ENCODE peak calls at places on chromosomes 5 and 9, in six cellular contexts. U, O, G, L, F and Q are unnamed samples.

GRCh38 chr9:35518212-35518917 is 28.5 kb downstream of the RUSC2 start:
- DNase-seq in L (peak; percentile 81), U (peak; percentile 96), G (peak; percentile 94), F (peak; percentile 82), O (peak; percentile 64), Q (peak; percentile 99)

GRCh38 chr5:132790201-132790870 is 13.3 kb upstream of the SEPTIN8 start:
- DNase-seq in G (no peak), F (no peak), O (no peak), U (no peak), L (no peak), Q (peak; percentile 45)

GRCh38 chr5:79487251-79487650 is 26.7 kb downstream of the HOMER1 start:
- DNase-seq in F (no peak), O (no peak), L (no peak), U (peak; percentile 86), G (no peak), Q (no peak)

GRCh38 chr9:3989915-3990314 is 310.0 kb downstream of the GLIS3 start:
- DNase-seq in L (peak; percentile 20), F (no peak), G (no peak), O (no peak), U (no peak), Q (no peak)

GRCh38 chr5:43728581-43728980 is 125.6 kb downstream of the NNT start:
- DNase-seq in L (no peak), G (no peak), F (no peak), O (no peak), U (no peak), Q (no peak)

GRCh38 chr9:70410368-70410767 is 4.1 kb downstream of the KLF9 start:
- DNase-seq in F (no peak), G (peak; percentile 65), L (peak; percentile 70), U (no peak), O (no peak), Q (no peak)

GRCh38 chr5:32444946-32445758 is 612 bp upstream of the ZFR start:
- DNase-seq in F (no peak), U (no peak), L (no peak), G (peak; percentile 4), O (peak; percentile 11), Q (no peak)

GRCh38 chr5:109141499-109142200 is 268.1 kb downstream of the PJA2 start:
- DNase-seq in O (no peak), U (peak; percentile 0), L (peak; percentile 14), G (peak; percentile 66), F (peak; percentile 27), Q (peak; percentile 40)

GRCh38 chr9:125140576-125140975 is 2.8 kb downstream of the SCAI start:
- DNase-seq in U (no peak), G (no peak), L (no peak), F (no peak), O (no peak), Q (no peak)

GRCh38 chr5:69503144-69503488 is 10.5 kb downstream of the OCLN start:
- DNase-seq in L (no peak), G (no peak), F (no peak), O (no peak), U (no peak), Q (no peak)

GRCh38 chr9:105346273-105346672 is 101.6 kb upstream of the FSD1L start:
- DNase-seq in O (no peak), L (no peak), G (no peak), F (no peak), U (no peak), Q (no peak)

GRCh38 chr9:34085581-34086500 is 37.2 kb upstream of the UBAP2 start:
- DNase-seq in L (no peak), O (no peak), F (no peak), U (no peak), G (peak; percentile 30), Q (no peak)

GRCh38 chr5:372911-373709 is 51.6 kb downstream of the AHRR start:
- DNase-seq in F (peak; percentile 46), O (no peak), L (peak; percentile 63), U (no peak), G (no peak), Q (no peak)

GRCh38 chr5:151787817-151788216 is 16.1 kb downstream of the G3BP1 start:
- DNase-seq in G (no peak), L (no peak), U (no peak), F (no peak), O (no peak), Q (no peak)

GRCh38 chr5:17312358-17312757 is 94.9 kb downstream of the BASP1 start:
- DNase-seq in G (no peak), L (no peak), O (no peak), F (no peak), U (peak; percentile 56), Q (no peak)

GRCh38 chr9:36559036-36559695 is 13.5 kb upstream of the MELK start:
- DNase-seq in F (peak; percentile 68), O (no peak), U (peak; percentile 92), G (peak; percentile 55), L (peak; percentile 65), Q (peak; percentile 38)

GRCh38 chr5:159017787-159018186 is 81.9 kb downstream of the EBF1 start:
- DNase-seq in U (no peak), G (peak; percentile 75), L (peak; percentile 80), O (no peak), F (peak; percentile 66), Q (peak; percentile 37)

GRCh38 chr5:1436681-1437080 is 8.6 kb downstream of the SLC6A3 start:
- DNase-seq in U (no peak), G (no peak), O (no peak), F (no peak), L (no peak), Q (no peak)

GRCh38 chr9:126367646-126368419 is 41.2 kb downstream of the MVB12B start:
- DNase-seq in U (no peak), F (no peak), L (no peak), G (no peak), O (no peak), Q (no peak)

GRCh38 chr5:135174315-135175096 is 140.5 kb upstream of the PITX1 start:
- DNase-seq in U (peak; percentile 74), O (no peak), L (peak; percentile 31), G (peak; percentile 24), F (peak; percentile 78), Q (peak; percentile 90)

GRCh38 chr5:33997331-33997983 is 10.4 kb downstream of the AMACR start:
- DNase-seq in F (peak; percentile 41), O (no peak), L (peak; percentile 67), U (peak; percentile 71), G (peak; percentile 88), Q (peak; percentile 71)

GRCh38 chr9:119701651-119702050 is 332.4 kb upstream of the BRINP1 start:
- DNase-seq in L (no peak), O (no peak), F (no peak), G (no peak), U (no peak), Q (no peak)

GRCh38 chr5:98365126-98365525 is 408.3 kb upstream of the RGMB start:
- DNase-seq in U (no peak), L (no peak), O (no peak), G (no peak), F (no peak), Q (no peak)

GRCh38 chr9:112327718-112328450 is 5.5 kb downstream of the PTBP3 start:
- DNase-seq in O (no peak), U (peak; percentile 67), L (no peak), G (no peak), F (no peak), Q (no peak)

GRCh38 chr5:147853372-147853987 is 22.0 kb upstream of the SPINK1 start:
- DNase-seq in G (no peak), U (no peak), L (no peak), F (no peak), O (no peak), Q (no peak)

GRCh38 chr5:147856801-147857200 is 21.7 kb upstream of the SCGB3A2 start:
- DNase-seq in F (no peak), O (no peak), G (no peak), L (no peak), U (no peak), Q (no peak)

GRCh38 chr5:147855774-147856069 is 22.8 kb upstream of the SCGB3A2 start:
- DNase-seq in U (no peak), G (no peak), F (no peak), O (no peak), L (no peak), Q (no peak)

GRCh38 chr5:147854331-147854730 is 22.9 kb upstream of the SPINK1 start:
- DNase-seq in G (no peak), U (no peak), F (no peak), O (no peak), L (no peak), Q (no peak)

DNA sequence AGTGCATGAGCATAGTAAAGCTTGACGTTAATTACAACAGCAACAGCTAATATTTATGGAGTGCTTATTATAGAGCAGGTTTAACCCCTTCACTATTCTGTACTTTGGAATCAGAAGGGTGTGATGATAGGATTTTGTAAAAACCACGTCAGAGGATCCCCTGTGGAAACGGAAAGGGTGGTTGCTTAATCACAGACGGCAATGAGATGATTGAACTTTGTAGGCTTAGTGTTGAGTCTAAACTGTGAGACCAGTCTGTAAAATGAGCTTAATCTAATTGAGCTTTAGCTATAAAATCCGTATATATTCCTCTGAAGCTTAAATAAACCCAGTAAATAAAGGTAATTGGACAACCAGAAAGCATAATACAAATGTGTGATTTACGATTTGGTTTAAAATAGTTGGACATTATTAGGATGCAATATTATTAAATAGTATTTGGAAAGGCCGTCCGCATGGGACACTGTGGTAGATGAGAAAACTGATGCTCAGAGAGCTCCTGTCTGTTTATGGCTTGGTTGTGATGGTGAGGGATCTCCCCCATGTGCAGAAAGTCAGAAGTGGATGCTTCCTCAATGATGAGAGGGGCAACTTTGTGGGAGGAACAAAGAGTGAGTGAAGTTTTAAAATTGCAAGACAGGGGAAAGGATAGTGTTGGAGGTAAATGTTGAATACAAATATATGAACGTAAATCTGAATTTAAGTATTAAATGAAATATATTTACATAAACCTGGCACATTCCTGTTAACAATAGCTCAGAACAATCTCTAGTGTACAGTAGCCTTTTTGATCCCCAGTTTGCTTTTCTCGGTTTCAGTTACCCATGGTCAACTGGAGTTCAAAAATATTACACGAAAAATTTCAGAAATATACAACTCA is 23.4 kb upstream of the SCGB3A2 start:
- DNase-seq in L (no peak), U (no peak), O (no peak), F (no peak), G (no peak), Q (no peak)
- H2AK5ac ChIP-seq in L (no peak overlapping the region), U (no peak overlapping the region), O (no peak overlapping the region), F (no peak overlapping the region), G (no peak overlapping the region), Q (no peak overlapping the region)

GRCh38 chr9:69130456-69131441 is 43.3 kb upstream of the TJP2 start:
- DNase-seq in G (peak; percentile 90), L (peak; percentile 93), O (no peak), U (peak; percentile 2), F (peak; percentile 24), Q (no peak)
- H2AK5ac ChIP-seq in G (peak overlapping the region; percentile 68), L (peak overlapping the region; percentile 18), O (no peak overlapping the region), U (no peak overlapping the region), F (no peak overlapping the region), Q (no peak overlapping the region)

GRCh38 chr5:147813696-147814095 is 17.8 kb downstream of the SPINK1 start:
- DNase-seq in U (no peak), F (no peak), G (no peak), L (no peak), O (no peak), Q (no peak)
- H2AK5ac ChIP-seq in U (no peak overlapping the region), F (no peak overlapping the region), G (no peak overlapping the region), L (no peak overlapping the region), O (no peak overlapping the region), Q (no peak overlapping the region)

GRCh38 chr9:88478236-88478635 is 56.7 kb upstream of the NXNL2 start:
- DNase-seq in F (no peak), O (no peak), L (no peak), G (peak; percentile 22), U (no peak), Q (no peak)

GRCh38 chr9:88481933-88482332 is 53.0 kb upstream of the NXNL2 start:
- DNase-seq in G (no peak), O (no peak), L (no peak), F (no peak), U (no peak), Q (no peak)

GRCh38 chr9:88477300-88477751 is 57.7 kb upstream of the NXNL2 start:
- DNase-seq in G (peak; percentile 99), O (no peak), U (peak; percentile 84), L (peak; percentile 83), F (no peak), Q (no peak)

GRCh38 chr9:88476491-88477271 is 58.3 kb upstream of the NXNL2 start:
- DNase-seq in L (peak; percentile 47), U (no peak), O (no peak), F (no peak), G (peak; percentile 28), Q (peak; percentile 52)
- H2AK5ac ChIP-seq in L (peak overlapping the region; percentile 38), U (no peak overlapping the region), O (no peak overlapping the region), F (no peak overlapping the region), G (peak overlapping the region; percentile 97), Q (no peak overlapping the region)